ENCODE peak calls at places on chromosomes 4 and X, in seven cellular contexts. E is iris pigment epithelial cell; Q is fibroblast of pulmonary artery; Y is NK-92 treated with Interleukin-12 subunit alpha and Interleukin-12 subunit beta, amount 100 ng/mL, for 24 hours; I is natural killer cell; H is tibial artery; S is neural crest cell. T is an unnamed sample.

GRCh38 chr4:70183168-70183939 is 12.2 kb upstream of the ODAM start:
- DNase-seq in E (peak), Q (peak), Y (no peak), I (no peak), H (no peak), S (peak), T (no peak)

GRCh38 chr4:83342476-83342875 is 7.8 kb upstream of the HPSE start:
- DNase-seq in E (peak), Q (peak), Y (no peak), I (no peak), H (no peak), S (no peak), T (no peak)

GRCh38 chr4:184100297-184100885 is 117.3 kb downstream of the ENPP6 start:
- DNase-seq in E (no peak), Q (peak), Y (no peak), I (no peak), H (no peak), S (peak), T (no peak)

GRCh38 chr4:105765690-105766407 is 57.3 kb downstream of the GSTCD start:
- DNase-seq in E (peak), Q (peak), Y (no peak), I (no peak), H (no peak), S (no peak), T (no peak)

GRCh38 chr4:14877246-14878220 is 124.7 kb upstream of the CPEB2 start:
- DNase-seq in E (no peak), Q (peak), Y (peak), I (no peak), H (no peak), S (no peak), T (no peak)

GRCh38 chr4:122706511-122706910 is 26.0 kb upstream of the BBS12 start:
- DNase-seq in E (no peak), Q (no peak), Y (no peak), I (no peak), H (no peak), S (no peak), T (no peak)

GRCh38 chr4:18882468-18882867 is 860.9 kb upstream of the LCORL start:
- DNase-seq in E (peak), Q (peak), Y (no peak), I (no peak), H (no peak), S (no peak), T (no peak)

GRCh38 chr4:182179105-182179504 is 64.1 kb upstream of the TENM3 start:
- DNase-seq in E (peak), Q (peak), Y (no peak), I (no peak), H (no peak), S (no peak), T (no peak)

GRCh38 chrX:15820106-15821073 is 30.1 kb downstream of the ZRSR2 start:
- DNase-seq in E (no peak), Q (no peak), Y (no peak), I (no peak), H (no peak), S (no peak), T (no peak)

GRCh38 chrX:150507251-150507856 is 61.1 kb upstream of the MTM1 start:
- DNase-seq in E (no peak), Q (no peak), Y (no peak), I (no peak), H (peak), S (peak), T (no peak)

GRCh38 chr4:179196511-179196910 is 1754.3 kb upstream of the AGA start:
- DNase-seq in E (peak), Q (peak), Y (no peak), I (no peak), H (no peak), S (no peak), T (no peak)

GRCh38 chrX:100654256-100654655 is 10.3 kb downstream of the SRPX2 start:
- DNase-seq in E (no peak), Q (peak), Y (no peak), I (no peak), H (no peak), S (no peak), T (no peak)

GRCh38 chrX:39888730-39889129 is 209.0 kb downstream of the BCOR start:
- DNase-seq in E (no peak), Q (no peak), Y (no peak), I (no peak), H (no peak), S (no peak), T (no peak)

GRCh38 chrX:153600032-153600373 is 1.1 kb upstream of the CCNQ start:
- DNase-seq in E (no peak), Q (peak), Y (no peak), I (no peak), H (no peak), S (no peak), T (no peak)

GRCh38 chrX:2425281-2426071 is 75.3 kb downstream of the DHRSX start:
- DNase-seq in E (no peak), Q (no peak), Y (no peak), I (no peak), H (no peak), S (no peak), T (no peak)

T was measured in effector memory CD4-positive, alpha-beta T cell.